ENCODE peak calls at places on chromosomes 11 and 22, in eight cellular contexts. C is Panc1, M is HCT116, E is upper lobe of left lung, S is GM12878, D is HepG2, Q is GM23338, Z is K562. J is an unnamed sample.

GRCh38 chr11:121494355-121495099 is 41.8 kb upstream of the SORL1-AS1 start:
- ATAC-seq in Q (peak; percentile 95), D (no peak), S (peak; percentile 87), C (no peak), E (no peak), Z (no peak), M (no peak), J (no peak)

GRCh38 chr22:28346308-28346707 is 333.3 kb downstream of the TTC28 start:
- ATAC-seq in E (no peak), Q (no peak), Z (no peak), C (no peak), D (no peak), S (no peak), M (no peak), J (no peak)

GRCh38 chr22:24216541-24217209 is 28.2 kb downstream of the GGT5 start:
- ATAC-seq in Q (no peak), E (no peak), S (peak; percentile 61), Z (no peak), M (no peak), C (no peak), D (no peak), J (no peak)

GRCh38 chr11:17550455-17551346 is 3.6 kb downstream of the OTOG start:
- ATAC-seq in C (no peak), Q (no peak), E (no peak), M (no peak), D (no peak), Z (no peak), S (no peak), J (no peak)

GRCh38 chr11:103824116-103824515 is 212.3 kb upstream of the DDI1 start:
- ATAC-seq in C (no peak), M (no peak), S (no peak), Q (no peak), D (no peak), E (no peak), Z (no peak), J (no peak)

GRCh38 chr11:3095712-3096361 is 38.6 kb upstream of the CARS1 start:
- ATAC-seq in M (no peak), C (peak; percentile 76), Z (no peak), E (no peak), S (no peak), D (no peak), Q (no peak), J (peak; percentile 46)

GRCh38 chr22:50267591-50268390 is 2.4 kb downstream of the MAPK11 start:
- ATAC-seq in Z (peak; percentile 19), E (peak; percentile 66), M (no peak), S (no peak), C (no peak), D (no peak), Q (peak; percentile 7), J (peak; percentile 49)

GRCh38 chr22:31579835-31580242 is 82.2 kb downstream of the PISD start:
- ATAC-seq in Z (no peak), Q (no peak), D (peak; percentile 98), C (no peak), E (no peak), S (no peak), M (no peak), J (no peak)

GRCh38 chr22:36913431-36914382 is at the start of gene CSF2RB:
- ATAC-seq in Z (peak; percentile 61), C (no peak), M (no peak), E (peak; percentile 94), S (peak; percentile 78), D (no peak), Q (no peak), J (peak; percentile 51)
- TF ChIP-seq POLR2AphosphoS5 in Z (no peak), C (no peak), M (no peak), E (peak; percentile 45), S (peak; percentile 49), D (no peak), Q (no peak), J (no peak)

GRCh38 chr11:72753341-72754148 is 1.3 kb upstream of the ARAP1 start:
- ATAC-seq in Q (no peak), D (peak; percentile 23), E (no peak), M (no peak), Z (peak; percentile 3), S (no peak), C (no peak), J (no peak)

GRCh38 chr11:72751293-72752087 is 718 bp downstream of the ARAP1 start:
- ATAC-seq in D (no peak), C (no peak), Q (peak; percentile 22), E (peak; percentile 9), M (peak; percentile 8), Z (peak; percentile 46), S (peak; percentile 5), J (no peak)

GRCh38 chr11:72750556-72751292 is 1.5 kb downstream of the ARAP1 start:
- ATAC-seq in Q (no peak), D (no peak), E (no peak), Z (no peak), M (no peak), S (no peak), C (no peak), J (no peak)

GRCh38 chr11:72754149-72754543 is 1.9 kb upstream of the ARAP1 start:
- ATAC-seq in Q (no peak), C (no peak), Z (no peak), M (no peak), D (no peak), S (no peak), E (no peak), J (no peak)

DNA sequence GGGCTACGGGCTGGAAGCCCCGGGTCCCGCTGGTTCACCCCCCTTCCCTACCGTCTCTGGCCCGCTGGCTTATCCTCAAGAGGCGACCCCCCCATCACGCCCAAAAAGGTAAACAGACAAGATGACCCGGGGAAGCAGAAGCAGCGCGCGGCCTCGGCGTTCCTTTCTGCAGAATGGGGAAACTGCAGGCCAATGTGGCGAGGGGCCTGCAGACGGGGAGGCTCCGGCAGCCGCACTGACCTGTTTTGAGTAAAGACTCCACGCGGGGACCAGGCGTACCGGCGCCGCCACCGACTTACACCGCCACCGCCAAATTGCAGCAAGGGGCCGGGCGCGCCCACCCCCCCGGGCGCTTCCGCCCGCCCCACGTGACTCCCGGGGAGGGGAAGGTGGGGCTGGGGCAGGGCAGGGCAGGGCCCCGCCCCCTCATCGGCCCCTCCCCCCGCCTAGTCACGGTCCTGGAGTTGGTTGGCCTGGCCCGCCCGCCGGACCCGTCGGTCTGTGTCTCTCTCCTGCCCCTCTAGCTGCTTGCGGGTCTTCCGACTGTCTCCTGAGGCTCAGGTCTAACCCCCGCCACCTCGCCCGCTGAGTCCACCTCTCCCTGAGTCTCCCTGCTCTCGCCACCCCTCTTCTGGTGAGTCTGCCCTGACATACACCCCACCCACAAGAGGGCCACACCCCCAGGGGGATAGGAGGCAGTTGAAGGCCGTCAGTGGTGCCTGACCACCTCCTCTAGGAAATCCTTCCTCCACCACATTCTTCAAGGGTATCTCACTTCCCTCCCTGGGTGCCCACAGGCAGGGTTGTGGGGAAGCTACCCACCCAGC is at the start of gene ARAP1:
- ATAC-seq in C (peak; percentile 91), S (peak; percentile 83), Z (peak; percentile 91), E (peak; percentile 96), D (peak; percentile 60), M (peak; percentile 90), Q (peak; percentile 77), J (peak; percentile 86)
- TF ChIP-seq POLR2AphosphoS5 in C (peak; percentile 47), S (peak; percentile 37), Z (no peak), E (peak; percentile 39), D (peak; percentile 36), M (peak; percentile 77), Q (peak; percentile 55), J (no peak)

GRCh38 chr11:69825037-69825834 is 6.0 kb upstream of the FGF3 start:
- ATAC-seq in Z (no peak), C (no peak), Q (no peak), E (no peak), S (no peak), D (peak; percentile 22), M (peak; percentile 97), J (no peak)
- TF ChIP-seq POLR2AphosphoS5 in Z (no peak), C (no peak), Q (no peak), E (no peak), S (no peak), D (no peak), M (peak; percentile 38), J (no peak)

DNA sequence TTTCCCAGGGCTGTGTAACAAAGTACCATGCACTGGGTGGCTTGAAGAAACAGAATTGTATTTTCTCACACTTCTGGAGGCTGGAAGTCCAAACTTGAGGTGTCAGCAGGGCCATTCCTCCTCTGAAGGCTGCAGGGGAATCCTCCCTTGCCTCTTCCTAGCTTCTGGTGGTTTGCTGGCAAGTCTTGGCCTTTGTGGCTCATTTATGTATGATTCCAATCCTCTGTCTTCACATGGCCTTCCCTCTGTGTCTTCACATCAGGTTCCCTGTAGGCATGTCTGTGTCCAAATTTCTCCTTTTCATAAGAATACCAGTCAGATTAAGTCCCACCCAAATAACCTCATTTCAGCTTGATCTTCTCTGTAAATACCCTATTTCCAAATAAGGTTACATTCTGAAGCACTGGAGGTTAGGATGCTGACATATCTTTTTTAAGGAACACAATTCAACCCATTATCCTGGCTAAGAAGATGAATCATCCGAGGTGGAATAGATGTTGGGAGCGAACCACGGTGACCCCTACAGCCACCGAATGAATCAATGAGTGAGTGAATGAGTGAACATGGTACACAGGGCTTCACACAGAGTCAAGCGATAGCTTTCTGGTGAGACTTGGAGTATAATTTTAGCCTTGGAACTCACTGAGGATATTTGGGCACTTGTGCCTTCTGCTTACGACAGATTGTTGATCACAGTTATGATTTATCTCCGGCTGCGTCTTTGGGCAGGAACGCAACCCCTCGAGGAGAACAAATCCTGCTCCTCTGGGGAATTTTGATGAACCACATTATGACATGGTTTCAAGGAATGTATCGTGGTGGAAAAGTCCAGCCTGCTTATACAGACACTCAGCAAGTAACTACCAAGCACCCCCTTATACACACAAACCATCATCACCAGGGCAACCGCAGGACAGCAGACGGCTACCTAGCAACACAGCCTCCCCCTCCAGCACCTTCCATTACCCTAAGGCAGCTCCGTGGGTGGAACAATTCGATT is 34.3 kb upstream of the MICAL2 start:
- ATAC-seq in D (no peak), M (no peak), S (no peak), C (no peak), Q (no peak), Z (no peak), E (peak; percentile 87), J (peak; percentile 86)
- TF ChIP-seq POLR2AphosphoS5 in D (no peak), M (no peak), S (no peak), C (no peak), Q (no peak), Z (no peak), E (peak; percentile 52), J (peak; percentile 97)

GRCh38 chr11:68810164-68810563 is 31.6 kb downstream of the CPT1A start:
- ATAC-seq in Q (no peak), Z (no peak), C (peak; percentile 35), D (no peak), S (no peak), E (no peak), M (no peak), J (no peak)

GRCh38 chr11:68816917-68817419 is 24.7 kb downstream of the CPT1A start:
- ATAC-seq in C (peak; percentile 43), Z (no peak), S (no peak), D (no peak), M (no peak), Q (no peak), E (no peak), J (no peak)

GRCh38 chr11:68816251-68816776 is 25.4 kb downstream of the CPT1A start:
- ATAC-seq in D (no peak), S (no peak), E (no peak), Q (peak; percentile 73), M (no peak), Z (no peak), C (no peak), J (no peak)

GRCh38 chr11:68812526-68812925 is 29.2 kb downstream of the CPT1A start:
- ATAC-seq in D (no peak), C (no peak), Q (no peak), M (no peak), Z (no peak), E (peak; percentile 93), S (no peak), J (peak; percentile 71)

GRCh38 chr11:68813778-68814177 is 27.9 kb downstream of the CPT1A start:
- ATAC-seq in E (no peak), Z (no peak), C (no peak), S (peak; percentile 56), M (no peak), Q (no peak), D (no peak), J (no peak)
- TF ChIP-seq POLR2AphosphoS5 in E (no peak), Z (no peak), C (no peak), S (no peak), M (no peak), Q (no peak), D (no peak), J (no peak)